ENCODE peak calls at places on chromosomes 16 and 17, in four cellular contexts. R is PC-3, W is neural progenitor cell, P is GM23248. L is an unnamed sample.

GRCh38 chr16:57051696-57052228 is 40.6 kb upstream of the CPNE2 start:
- DNase-seq in P (no peak), R (no peak), W (no peak), L (no peak)

GRCh38 chr16:27650073-27650701 is 100.2 kb downstream of the KATNIP start:
- DNase-seq in W (no peak), R (no peak), P (no peak), L (peak)

GRCh38 chr17:81954131-81955057 is 6.6 kb downstream of the NOTUM start:
- DNase-seq in R (no peak), P (no peak), W (no peak), L (no peak)

GRCh38 chr16:80599466-80599865 is 58.7 kb downstream of the DYNLRB2 start:
- DNase-seq in P (peak), R (peak), W (no peak), L (no peak)

GRCh38 chr17:56754523-56755208 is 79.1 kb downstream of the C17orf67 start:
- DNase-seq in P (peak), R (peak), W (peak), L (peak)

GRCh38 chr16:49332589-49333267 is 40.9 kb upstream of the C16orf78 start:
- DNase-seq in W (peak), R (peak), P (no peak), L (no peak)

GRCh38 chr16:3536851-3537250 is 36.0 kb downstream of the CLUAP1 start:
- DNase-seq in R (no peak), P (peak), W (no peak), L (no peak)

GRCh38 chr17:67488161-67488560 is 111.1 kb downstream of the PITPNC1 start:
- DNase-seq in P (peak), R (no peak), W (no peak), L (no peak)

GRCh38 chr17:58341861-58342475 is 10.0 kb downstream of the SUPT4H1 start:
- DNase-seq in W (no peak), P (no peak), R (no peak), L (no peak)

GRCh38 chr17:28828294-28829040 is 14.1 kb downstream of the FAM222B start:
- DNase-seq in P (peak), R (no peak), W (no peak), L (no peak)

GRCh38 chr17:45301674-45302073 is 15.1 kb downstream of the MAP3K14 start:
- DNase-seq in R (no peak), P (no peak), W (no peak), L (no peak)

GRCh38 chr17:5034651-5035050 is 575 bp downstream of the SLC52A1 start:
- DNase-seq in P (no peak), R (no peak), W (no peak), L (no peak)

GRCh38 chr16:7405166-7405565 is 72.5 kb downstream of the RBFOX1 start:
- DNase-seq in R (peak), P (no peak), W (peak), L (peak)

GRCh38 chr16:81610144-81610842 is 165.7 kb downstream of the CMIP start:
- DNase-seq in R (peak), P (peak), W (no peak), L (peak)

GRCh38 chr16:46858151-46858550 is 26.0 kb upstream of the GPT2 start:
- DNase-seq in R (no peak), P (no peak), W (no peak), L (no peak)

GRCh38 chr17:59839646-59840328 is 53.0 kb downstream of the TUBD1 start:
- DNase-seq in P (peak), R (peak), W (peak), L (peak)

GRCh38 chr16:27286446-27286845 is 17.9 kb upstream of the NSMCE1 start:
- DNase-seq in W (no peak), P (peak), R (peak), L (no peak)

GRCh38 chr16:15856901-15857778 is at the start of gene MYH11:
- DNase-seq in P (peak), W (peak), R (no peak), L (no peak)

GRCh38 chr16:57923841-57924240 is 47.1 kb downstream of the CNGB1 start:
- DNase-seq in P (no peak), W (no peak), R (no peak), L (no peak)

GRCh38 chr17:30922235-30922993 is 669 bp downstream of the ADAP2 start:
- DNase-seq in P (peak), W (peak), R (no peak), L (peak)

GRCh38 chr17:1724869-1725641 is 551 bp downstream of the WDR81 start:
- DNase-seq in P (no peak), R (no peak), W (peak), L (no peak)
- TF ChIP-seq EZH2phosphoT487 in P (no peak), R (no peak), W (no peak), L (no peak)

DNA sequence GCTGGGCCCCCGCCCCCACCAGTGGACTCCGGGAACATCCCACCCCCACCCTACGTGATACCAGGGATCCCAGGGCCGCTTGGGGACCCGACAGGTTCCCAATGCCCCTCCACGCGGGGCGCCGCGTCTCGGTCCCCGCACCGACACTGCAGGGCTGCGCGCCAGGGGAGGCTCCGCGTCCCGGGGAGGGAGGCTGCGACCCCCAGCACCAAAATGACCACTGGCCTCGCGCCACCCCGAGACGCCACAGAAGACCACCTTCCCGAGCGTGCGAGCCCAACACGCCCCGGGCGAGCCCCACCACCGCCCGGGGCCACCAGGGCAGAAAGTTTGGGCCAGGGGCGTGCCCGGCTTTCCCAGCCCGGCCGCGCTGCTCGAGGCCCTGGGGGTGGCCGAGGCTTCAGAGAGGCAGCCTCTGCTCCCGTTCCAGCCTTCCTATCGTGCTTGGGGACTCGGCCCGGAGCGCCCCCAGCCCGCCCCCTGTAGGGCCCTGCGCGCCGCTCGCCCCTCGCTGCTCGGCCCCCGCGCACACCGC is 1.2 kb downstream of the RBFOX3 start:
- DNase-seq in W (peak), R (no peak), P (no peak), L (no peak)
- TF ChIP-seq EZH2 in W (peak), R (no peak), P (no peak), L (no peak)

DNA sequence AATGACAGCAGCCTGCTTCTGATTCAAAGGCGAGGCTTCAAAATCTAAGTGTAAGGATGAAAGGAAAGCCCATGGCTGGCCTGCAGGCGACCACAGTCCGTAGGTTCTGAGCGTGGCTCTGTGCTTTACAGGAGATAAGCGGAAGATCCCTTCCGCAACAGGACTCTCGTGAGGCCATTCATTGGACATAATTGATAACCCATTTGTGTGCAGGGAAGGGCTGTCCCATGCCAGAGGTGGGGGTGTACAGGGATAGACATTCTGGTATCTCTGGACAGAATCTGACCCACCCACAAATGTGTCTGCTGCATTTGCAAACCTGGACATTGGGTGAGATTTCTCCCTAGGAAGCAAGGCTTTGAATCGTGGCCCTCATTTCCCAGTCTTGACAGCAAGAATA is 4.0 kb downstream of the CYB561 start:
- DNase-seq in W (no peak), R (no peak), P (no peak), L (no peak)
- TF ChIP-seq EZH2phosphoT487 in W (no peak), R (no peak), P (no peak), L (no peak)

GRCh38 chr16:86368261-86368660 is 142.1 kb upstream of the FOXF1 start:
- DNase-seq in P (no peak), R (no peak), W (no peak), L (no peak)

GRCh38 chr16:86372193-86372592 is 138.1 kb upstream of the FOXF1 start:
- DNase-seq in P (no peak), R (no peak), W (no peak), L (no peak)

GRCh38 chr16:86371083-86371803 is 139.1 kb upstream of the FOXF1 start:
- DNase-seq in P (no peak), W (no peak), R (no peak), L (no peak)

GRCh38 chr16:86367291-86368072 is 142.8 kb upstream of the FOXF1 start:
- DNase-seq in R (no peak), P (no peak), W (no peak), L (no peak)

DNA sequence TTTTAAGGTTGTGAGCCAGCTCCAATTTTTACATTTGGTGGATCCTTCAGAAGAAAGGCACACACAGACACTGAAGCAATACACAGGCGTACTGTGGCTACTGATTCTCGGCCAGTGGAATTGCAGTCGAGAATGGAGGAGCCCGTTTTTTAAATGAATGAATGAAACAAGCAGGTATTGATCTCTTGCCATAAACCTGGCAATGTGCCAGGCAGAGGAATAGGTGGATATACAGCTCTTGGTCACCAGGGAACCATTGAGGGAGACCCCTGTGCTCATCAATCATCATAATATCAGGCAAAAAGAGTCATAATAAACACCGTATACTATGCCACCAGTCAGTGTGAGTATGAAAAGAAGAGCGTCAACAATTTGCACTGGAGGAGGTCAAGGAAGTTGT is 140.3 kb upstream of the FOXF1 start:
- DNase-seq in W (no peak), R (no peak), P (no peak), L (no peak)
- TF ChIP-seq EZH2 in W (no peak), R (no peak), P (no peak), L (no peak)

DNA sequence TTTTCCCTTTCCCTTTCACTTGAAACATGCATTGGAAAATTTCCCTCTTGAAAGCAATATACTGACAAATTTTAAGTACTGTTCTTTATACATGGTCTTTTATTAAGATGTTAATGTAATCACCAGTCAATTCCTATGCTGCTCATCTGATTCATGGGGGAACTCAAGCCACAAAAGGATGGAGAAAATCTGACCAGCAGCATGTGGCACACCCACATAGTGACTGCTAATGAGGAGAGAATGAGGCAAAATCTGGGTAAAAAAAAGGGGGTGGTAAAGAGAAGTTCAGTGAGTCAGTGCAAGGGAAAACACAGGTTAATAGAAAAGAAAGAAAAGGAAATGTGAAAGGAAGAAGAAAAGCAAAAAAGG is 11.3 kb downstream of the RFFL start:
- DNase-seq in R (no peak), W (no peak), P (peak), L (no peak)
- TF ChIP-seq EZH2phosphoT487 in R (no peak), W (no peak), P (no peak), L (no peak)

GRCh38 chr17:39596543-39597267 is 11.0 kb downstream of the NEUROD2 start:
- DNase-seq in R (no peak), P (no peak), W (no peak), L (no peak)
- TF ChIP-seq EZH2 in R (no peak), P (no peak), W (peak), L (peak)

DNA sequence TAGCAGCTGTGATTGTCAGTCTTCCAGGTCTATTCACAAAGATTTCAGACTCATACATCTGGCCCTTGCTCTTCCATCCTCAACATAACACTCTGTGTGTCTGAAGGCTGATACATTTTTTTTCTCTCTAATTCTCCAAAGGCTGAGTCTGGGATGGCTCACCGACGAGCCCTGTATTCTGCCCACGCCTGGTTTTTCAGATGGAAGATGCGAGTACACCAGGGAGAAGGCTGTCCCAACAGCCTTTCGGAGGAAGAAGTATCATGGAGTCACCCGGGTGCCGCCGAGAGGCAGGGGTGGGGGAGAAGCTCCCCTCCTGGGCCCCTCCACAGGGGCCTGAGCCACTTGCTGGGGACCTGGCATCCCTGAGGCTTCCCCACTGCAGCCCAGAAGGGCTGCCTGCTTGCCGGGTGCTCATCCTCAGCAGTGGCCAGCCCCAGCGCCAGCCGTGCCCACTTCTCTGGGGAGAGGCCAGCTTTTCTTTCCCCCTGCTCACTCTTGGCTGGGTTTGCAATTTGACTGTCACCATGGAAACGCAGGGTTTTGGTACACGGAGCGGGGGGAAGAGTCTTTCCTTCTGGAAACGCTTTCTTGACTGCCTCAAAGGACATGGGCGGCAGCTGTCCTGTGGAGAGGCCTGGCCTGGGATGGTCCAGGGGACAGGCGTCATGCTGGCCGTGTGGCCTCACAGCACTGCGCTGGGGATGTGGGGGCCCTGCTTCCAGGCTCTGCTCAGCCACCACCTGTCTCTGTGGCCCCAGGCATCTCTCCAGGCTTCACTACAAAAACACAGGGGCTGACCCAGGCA is 45.5 kb upstream of the DOC2B start:
- DNase-seq in R (no peak), W (peak), P (no peak), L (no peak)
- TF ChIP-seq EZH2phosphoT487 in R (no peak), W (no peak), P (no peak), L (no peak)

DNA sequence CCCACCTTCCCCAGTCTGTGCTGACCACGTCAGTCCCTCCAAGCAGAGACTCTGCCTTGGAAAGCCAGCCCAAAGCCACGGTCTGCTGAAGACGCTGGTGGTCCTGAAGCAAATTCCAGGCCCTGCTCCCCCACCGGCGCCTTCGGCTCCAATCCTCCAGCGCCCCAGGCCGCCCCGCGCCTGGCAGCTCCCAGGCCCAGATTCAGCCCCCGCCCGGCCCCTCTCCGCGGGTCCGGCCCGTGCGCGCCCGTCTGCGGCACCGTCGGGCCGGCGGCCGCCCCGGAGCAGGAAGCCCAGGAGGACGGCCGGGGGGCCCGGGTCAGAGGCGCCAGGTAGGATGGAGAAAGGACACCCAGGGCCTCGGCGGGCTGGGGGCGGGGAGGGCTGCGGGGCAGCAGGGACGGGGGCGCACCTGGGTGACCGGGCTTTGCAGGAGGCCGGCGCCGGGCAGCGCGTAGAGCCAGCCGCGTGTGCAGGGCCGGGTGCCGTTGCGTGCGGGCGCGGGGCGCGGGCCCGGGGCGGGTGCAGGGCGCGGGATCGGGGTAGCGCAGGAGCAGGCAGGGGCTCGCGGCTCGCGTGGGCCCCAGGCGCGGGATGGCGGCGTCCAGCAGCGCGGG is 621 bp upstream of the SLC22A31 start:
- DNase-seq in P (no peak), W (peak), R (no peak), L (peak)
- TF ChIP-seq EZH2 in P (peak), W (peak), R (no peak), L (peak)